ENCODE peak calls at places on chromosomes 11 and 22, in seven cellular contexts. X, Z, J, R, I, G and W are unnamed samples.

GRCh38 chr11:119512373-119512772 is 89.4 kb upstream of the THY1 start:
- DNase-seq in G (no peak), X (no peak), Z (no peak), I (no peak), R (no peak), J (no peak), W (no peak)

GRCh38 chr11:133503776-133504175 is 28.5 kb downstream of the OPCML start:
- DNase-seq in Z (no peak), G (no peak), R (no peak), J (no peak), X (no peak), I (no peak), W (no peak)

GRCh38 chr11:117908959-117909610 is 20.1 kb downstream of the TMPRSS13 start:
- DNase-seq in G (no peak), I (no peak), J (no peak), R (no peak), X (no peak), Z (no peak), W (no peak)

GRCh38 chr11:114344494-114344893 is 48.3 kb downstream of the NNMT start:
- DNase-seq in J (no peak), R (no peak), X (no peak), G (no peak), I (no peak), Z (no peak), W (no peak)

GRCh38 chr22:37182949-37183245 is 5.2 kb downstream of the C1QTNF6 start:
- DNase-seq in G (no peak), X (no peak), I (no peak), R (no peak), J (no peak), Z (no peak), W (no peak)

GRCh38 chr11:848988-849824 is 6.6 kb downstream of the TSPAN4 start:
- DNase-seq in X (no peak), R (no peak), G (no peak), Z (no peak), I (peak), J (peak), W (no peak)

GRCh38 chr22:49201046-49201970 is 626.4 kb downstream of the BRD1 start:
- DNase-seq in J (no peak), I (no peak), R (no peak), G (no peak), X (no peak), Z (no peak), W (no peak)

GRCh38 chr11:67648796-67649613 is 1.5 kb downstream of the ACY3 start:
- DNase-seq in I (no peak), R (no peak), X (no peak), G (no peak), J (no peak), Z (no peak), W (no peak)

GRCh38 chr11:116420770-116421528 is 351.8 kb downstream of the BUD13 start:
- DNase-seq in R (no peak), I (no peak), X (no peak), Z (no peak), J (no peak), G (peak), W (no peak)

GRCh38 chr11:5196067-5196466 is 4.4 kb downstream of the OR51V1 start:
- DNase-seq in J (no peak), I (no peak), Z (no peak), R (no peak), X (no peak), G (peak), W (no peak)

GRCh38 chr11:2449548-2450320 is 4.9 kb downstream of the KCNQ1 start:
- DNase-seq in Z (no peak), G (no peak), I (no peak), X (no peak), J (no peak), R (no peak), W (no peak)

GRCh38 chr11:110891411-110891810 is 179.2 kb upstream of the ARHGAP20 start:
- DNase-seq in X (no peak), Z (peak), J (no peak), I (no peak), G (no peak), R (no peak), W (no peak)

GRCh38 chr11:9719949-9720646 is 56.2 kb downstream of the SWAP70 start:
- DNase-seq in J (no peak), R (no peak), X (no peak), I (no peak), Z (peak), G (no peak), W (peak)

GRCh38 chr22:48354082-48354481 is 1473.6 kb downstream of the BRD1 start:
- DNase-seq in Z (no peak), J (no peak), X (no peak), I (no peak), G (no peak), R (no peak), W (no peak)

GRCh38 chr11:61695917-61696316 is 15.7 kb downstream of the DAGLA start:
- DNase-seq in J (no peak), X (peak), Z (no peak), R (peak), G (peak), I (peak), W (peak)

GRCh38 chr11:1749020-1749758 is 1.2 kb downstream of the IFITM10 start:
- DNase-seq in I (no peak), J (no peak), X (no peak), G (no peak), Z (no peak), R (no peak), W (no peak)

GRCh38 chr11:42812960-42813359 is 498.8 kb upstream of the API5 start:
- DNase-seq in J (no peak), Z (no peak), G (no peak), R (no peak), I (no peak), X (no peak), W (no peak)

GRCh38 chr11:11567862-11568650 is 53.7 kb downstream of the GALNT18 start:
- DNase-seq in Z (no peak), I (no peak), G (no peak), X (no peak), R (peak), J (no peak), W (no peak)

GRCh38 chr11:65646921-65647701 is 9.2 kb downstream of the SIPA1 start:
- DNase-seq in J (no peak), G (peak), X (no peak), I (peak), Z (no peak), R (no peak), W (no peak)

GRCh38 chr22:50182176-50183081 is 3.3 kb upstream of the TRABD start:
- DNase-seq in R (no peak), G (no peak), I (peak), J (no peak), X (no peak), Z (no peak), W (no peak)

GRCh38 chr22:43435851-43436535 is 24.2 kb downstream of the MPPED1 start:
- DNase-seq in X (no peak), R (no peak), I (peak), J (no peak), G (no peak), Z (no peak), W (no peak)

GRCh38 chr22:40002935-40003715 is 8.4 kb downstream of the FAM83F start:
- DNase-seq in I (no peak), R (no peak), J (no peak), G (no peak), X (no peak), Z (no peak), W (no peak)

GRCh38 chr11:78151804-78152203 is 12.4 kb upstream of the ALG8 start:
- DNase-seq in G (no peak), Z (no peak), X (no peak), J (no peak), I (no peak), R (no peak), W (no peak)

GRCh38 chr22:43013355-43014061 is 1.4 kb downstream of the PACSIN2 start:
- DNase-seq in R (no peak), G (no peak), J (no peak), Z (no peak), I (no peak), X (no peak), W (no peak)

GRCh38 chr22:40203568-40203967 is 25.8 kb downstream of the TNRC6B start:
- DNase-seq in J (no peak), G (no peak), X (no peak), R (no peak), I (peak), Z (no peak), W (no peak)

GRCh38 chr11:78453140-78453935 is 35.7 kb upstream of the GAB2 start:
- DNase-seq in X (no peak), G (no peak), I (no peak), J (no peak), Z (no peak), R (no peak), W (no peak)